ENCODE peak calls at places on chromosomes 16 and 17, in eight cellular contexts. One of them, this sample, is unnamed.

GRCh38 chr17:69607162-69607834 is 192.8 kb downstream of the MAP2K6 start:
- DNase-seq in kidney: peak; percentile 81
- DNase-seq in thyroid gland: peak; percentile 88
- DNase-seq in astrocyte of the spinal cord: peak; percentile 88
- DNase-seq in progenitor cell of endocrine pancreas: peak; percentile 22
- DNase-seq in AG04450: peak; percentile 71
- DNase-seq in RWPE2: no peak
- DNase-seq in choroid plexus epithelial cell: peak; percentile 91
- DNase-seq in this sample: peak; percentile 21

GRCh38 chr17:75152971-75153853 is 1.1 kb downstream of the JPT1 start:
- DNase-seq in RWPE2: peak; percentile 66
- DNase-seq in thyroid gland: peak; percentile 14
- DNase-seq in kidney: no peak
- DNase-seq in choroid plexus epithelial cell: peak; percentile 33
- DNase-seq in progenitor cell of endocrine pancreas: no peak
- DNase-seq in AG04450: no peak
- DNase-seq in astrocyte of the spinal cord: peak; percentile 29
- DNase-seq in this sample: peak; percentile 45

GRCh38 chr16:29312835-29313558 is 93.5 kb downstream of the NPIPB11 start:
- DNase-seq in RWPE2: no peak
- DNase-seq in thyroid gland: no peak
- DNase-seq in progenitor cell of endocrine pancreas: no peak
- DNase-seq in choroid plexus epithelial cell: peak; percentile 35
- DNase-seq in astrocyte of the spinal cord: peak; percentile 24
- DNase-seq in kidney: no peak
- DNase-seq in AG04450: no peak
- DNase-seq in this sample: no peak

GRCh38 chr16:85640254-85640558 is 27.1 kb downstream of the GSE1 start:
- DNase-seq in progenitor cell of endocrine pancreas: no peak
- DNase-seq in choroid plexus epithelial cell: no peak
- DNase-seq in kidney: no peak
- DNase-seq in AG04450: no peak
- DNase-seq in RWPE2: no peak
- DNase-seq in thyroid gland: no peak
- DNase-seq in astrocyte of the spinal cord: no peak
- DNase-seq in this sample: no peak

GRCh38 chr16:19601083-19601976 is 45.8 kb downstream of the VPS35L start:
- DNase-seq in RWPE2: no peak
- DNase-seq in choroid plexus epithelial cell: peak; percentile 70
- DNase-seq in AG04450: no peak
- DNase-seq in thyroid gland: peak; percentile 38
- DNase-seq in astrocyte of the spinal cord: peak; percentile 39
- DNase-seq in progenitor cell of endocrine pancreas: no peak
- DNase-seq in kidney: no peak
- DNase-seq in this sample: no peak

GRCh38 chr16:50296807-50297206 is 30.5 kb downstream of the ADCY7 start:
- DNase-seq in progenitor cell of endocrine pancreas: no peak
- DNase-seq in astrocyte of the spinal cord: no peak
- DNase-seq in AG04450: no peak
- DNase-seq in RWPE2: peak; percentile 60
- DNase-seq in choroid plexus epithelial cell: no peak
- DNase-seq in thyroid gland: no peak
- DNase-seq in kidney: peak; percentile 58
- DNase-seq in this sample: no peak

GRCh38 chr16:86092586-86093480 is 193.9 kb downstream of the IRF8 start:
- DNase-seq in thyroid gland: no peak
- DNase-seq in RWPE2: peak; percentile 44
- DNase-seq in AG04450: no peak
- DNase-seq in astrocyte of the spinal cord: no peak
- DNase-seq in progenitor cell of endocrine pancreas: no peak
- DNase-seq in choroid plexus epithelial cell: no peak
- DNase-seq in kidney: peak; percentile 43
- DNase-seq in this sample: no peak

GRCh38 chr16:58109330-58109729 is 19.9 kb downstream of the CFAP20 start:
- DNase-seq in choroid plexus epithelial cell: no peak
- DNase-seq in RWPE2: no peak
- DNase-seq in progenitor cell of endocrine pancreas: no peak
- DNase-seq in kidney: no peak
- DNase-seq in astrocyte of the spinal cord: no peak
- DNase-seq in thyroid gland: no peak
- DNase-seq in AG04450: no peak
- DNase-seq in this sample: no peak

GRCh38 chr17:75457047-75457654 is 716 bp downstream of the TMEM94 start:
- DNase-seq in AG04450: no peak
- DNase-seq in thyroid gland: peak; percentile 37
- DNase-seq in astrocyte of the spinal cord: peak; percentile 47
- DNase-seq in kidney: peak; percentile 81
- DNase-seq in choroid plexus epithelial cell: no peak
- DNase-seq in RWPE2: no peak
- DNase-seq in progenitor cell of endocrine pancreas: no peak
- DNase-seq in this sample: peak; percentile 71

GRCh38 chr16:48321307-48322036 is 63.7 kb downstream of the SIAH1 start:
- DNase-seq in AG04450: no peak
- DNase-seq in kidney: no peak
- DNase-seq in RWPE2: no peak
- DNase-seq in astrocyte of the spinal cord: peak; percentile 44
- DNase-seq in choroid plexus epithelial cell: peak; percentile 58
- DNase-seq in progenitor cell of endocrine pancreas: no peak
- DNase-seq in thyroid gland: no peak
- DNase-seq in this sample: no peak

GRCh38 chr16:48318630-48319029 is 66.6 kb downstream of the SIAH1 start:
- DNase-seq in astrocyte of the spinal cord: peak; percentile 82
- DNase-seq in progenitor cell of endocrine pancreas: no peak
- DNase-seq in kidney: no peak
- DNase-seq in AG04450: no peak
- DNase-seq in choroid plexus epithelial cell: peak; percentile 83
- DNase-seq in RWPE2: no peak
- DNase-seq in thyroid gland: peak; percentile 55
- DNase-seq in this sample: no peak

DNA sequence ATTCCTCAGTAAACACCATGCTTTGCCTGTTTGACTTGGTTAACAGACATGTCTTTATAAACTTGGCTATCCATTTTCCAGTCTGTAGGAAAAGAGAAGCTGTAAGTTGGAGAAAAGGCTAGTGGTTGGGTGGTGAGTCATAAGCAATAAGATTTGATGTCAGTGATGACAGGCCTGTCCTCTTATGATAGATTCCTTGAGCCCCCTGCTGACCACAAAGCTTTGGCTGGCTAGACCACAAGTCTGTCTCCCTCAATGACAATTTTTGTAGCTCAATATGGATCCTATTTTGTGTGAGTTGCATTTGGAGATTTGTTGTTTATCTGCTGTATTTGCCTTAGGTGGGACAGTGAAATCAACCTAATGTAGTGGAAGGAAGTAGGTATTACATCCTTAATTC is 67.6 kb downstream of the SIAH1 start:
- DNase-seq in choroid plexus epithelial cell: peak; percentile 87
- DNase-seq in thyroid gland: no peak
- DNase-seq in astrocyte of the spinal cord: peak; percentile 83
- DNase-seq in progenitor cell of endocrine pancreas: no peak
- DNase-seq in RWPE2: no peak
- DNase-seq in AG04450: no peak
- DNase-seq in kidney: no peak
- DNase-seq in this sample: no peak
- TF ChIP-seq CTCF in choroid plexus epithelial cell: peak; percentile 28
- TF ChIP-seq CTCF in thyroid gland: no peak
- TF ChIP-seq CTCF in astrocyte of the spinal cord: no peak
- TF ChIP-seq CTCF in progenitor cell of endocrine pancreas: no peak
- TF ChIP-seq CTCF in RWPE2: peak; percentile 38
- TF ChIP-seq CTCF in AG04450: peak; percentile 3
- TF ChIP-seq CTCF in kidney: no peak
- TF ChIP-seq CTCF in this sample: no peak

GRCh38 chr17:50272711-50273653 is 1.3 kb upstream of the TMEM92 start:
- DNase-seq in astrocyte of the spinal cord: peak; percentile 61
- DNase-seq in kidney: peak; percentile 83
- DNase-seq in thyroid gland: peak; percentile 14
- DNase-seq in progenitor cell of endocrine pancreas: peak; percentile 78
- DNase-seq in AG04450: no peak
- DNase-seq in choroid plexus epithelial cell: peak; percentile 64
- DNase-seq in RWPE2: peak; percentile 50
- DNase-seq in this sample: peak; percentile 79
- TF ChIP-seq CTCF in astrocyte of the spinal cord: peak; percentile 64
- TF ChIP-seq CTCF in kidney: peak; percentile 69
- TF ChIP-seq CTCF in thyroid gland: peak; percentile 92
- TF ChIP-seq CTCF in progenitor cell of endocrine pancreas: peak; percentile 97
- TF ChIP-seq CTCF in AG04450: peak; percentile 56
- TF ChIP-seq CTCF in choroid plexus epithelial cell: peak; percentile 46
- TF ChIP-seq CTCF in RWPE2: peak; percentile 97
- TF ChIP-seq CTCF in this sample: peak; percentile 95

GRCh38 chr16:9113707-9114106 is 22.3 kb downstream of the HAPSTR1 start:
- DNase-seq in progenitor cell of endocrine pancreas: no peak
- DNase-seq in choroid plexus epithelial cell: no peak
- DNase-seq in astrocyte of the spinal cord: no peak
- DNase-seq in AG04450: no peak
- DNase-seq in RWPE2: no peak
- DNase-seq in thyroid gland: no peak
- DNase-seq in kidney: no peak
- DNase-seq in this sample: no peak

GRCh38 chr16:9114112-9114511 is 22.7 kb downstream of the HAPSTR1 start:
- DNase-seq in astrocyte of the spinal cord: no peak
- DNase-seq in kidney: no peak
- DNase-seq in RWPE2: no peak
- DNase-seq in AG04450: no peak
- DNase-seq in progenitor cell of endocrine pancreas: no peak
- DNase-seq in choroid plexus epithelial cell: no peak
- DNase-seq in thyroid gland: no peak
- DNase-seq in this sample: no peak

GRCh38 chr16:9115277-9115676 is 23.8 kb downstream of the HAPSTR1 start:
- DNase-seq in RWPE2: no peak
- DNase-seq in astrocyte of the spinal cord: peak; percentile 22
- DNase-seq in progenitor cell of endocrine pancreas: no peak
- DNase-seq in choroid plexus epithelial cell: no peak
- DNase-seq in thyroid gland: no peak
- DNase-seq in kidney: no peak
- DNase-seq in AG04450: no peak
- DNase-seq in this sample: no peak

GRCh38 chr16:9116141-9116540 is 24.7 kb downstream of the HAPSTR1 start:
- DNase-seq in RWPE2: no peak
- DNase-seq in AG04450: no peak
- DNase-seq in progenitor cell of endocrine pancreas: no peak
- DNase-seq in astrocyte of the spinal cord: no peak
- DNase-seq in choroid plexus epithelial cell: no peak
- DNase-seq in thyroid gland: no peak
- DNase-seq in kidney: no peak
- DNase-seq in this sample: no peak

GRCh38 chr16:9114842-9115241 is 23.4 kb downstream of the HAPSTR1 start:
- DNase-seq in progenitor cell of endocrine pancreas: no peak
- DNase-seq in astrocyte of the spinal cord: no peak
- DNase-seq in AG04450: no peak
- DNase-seq in thyroid gland: no peak
- DNase-seq in choroid plexus epithelial cell: no peak
- DNase-seq in RWPE2: no peak
- DNase-seq in kidney: no peak
- DNase-seq in this sample: no peak
- TF ChIP-seq CTCF in progenitor cell of endocrine pancreas: no peak
- TF ChIP-seq CTCF in astrocyte of the spinal cord: no peak
- TF ChIP-seq CTCF in AG04450: no peak
- TF ChIP-seq CTCF in thyroid gland: no peak
- TF ChIP-seq CTCF in choroid plexus epithelial cell: peak; percentile 21
- TF ChIP-seq CTCF in RWPE2: no peak
- TF ChIP-seq CTCF in kidney: no peak
- TF ChIP-seq CTCF in this sample: no peak

GRCh38 chr17:50602514-50603235 is 32.0 kb upstream of the ABCC3 start:
- DNase-seq in thyroid gland: no peak
- DNase-seq in AG04450: no peak
- DNase-seq in kidney: no peak
- DNase-seq in astrocyte of the spinal cord: no peak
- DNase-seq in progenitor cell of endocrine pancreas: no peak
- DNase-seq in choroid plexus epithelial cell: no peak
- DNase-seq in RWPE2: no peak
- DNase-seq in this sample: no peak

GRCh38 chr17:50604470-50604869 is 30.2 kb upstream of the ABCC3 start:
- DNase-seq in astrocyte of the spinal cord: peak; percentile 52
- DNase-seq in RWPE2: no peak
- DNase-seq in progenitor cell of endocrine pancreas: no peak
- DNase-seq in AG04450: no peak
- DNase-seq in thyroid gland: peak; percentile 72
- DNase-seq in choroid plexus epithelial cell: peak; percentile 46
- DNase-seq in kidney: peak; percentile 88
- DNase-seq in this sample: peak; percentile 90

GRCh38 chr17:50605434-50605833 is 29.2 kb upstream of the ABCC3 start:
- DNase-seq in RWPE2: no peak
- DNase-seq in astrocyte of the spinal cord: no peak
- DNase-seq in kidney: no peak
- DNase-seq in choroid plexus epithelial cell: no peak
- DNase-seq in progenitor cell of endocrine pancreas: no peak
- DNase-seq in thyroid gland: no peak
- DNase-seq in AG04450: no peak
- DNase-seq in this sample: no peak

GRCh38 chr17:50601789-50602375 is 32.8 kb upstream of the ABCC3 start:
- DNase-seq in choroid plexus epithelial cell: no peak
- DNase-seq in kidney: no peak
- DNase-seq in progenitor cell of endocrine pancreas: no peak
- DNase-seq in thyroid gland: no peak
- DNase-seq in AG04450: no peak
- DNase-seq in RWPE2: no peak
- DNase-seq in astrocyte of the spinal cord: no peak
- DNase-seq in this sample: no peak

GRCh38 chr17:50603340-50603739 is 31.3 kb upstream of the ABCC3 start:
- DNase-seq in progenitor cell of endocrine pancreas: no peak
- DNase-seq in choroid plexus epithelial cell: no peak
- DNase-seq in AG04450: no peak
- DNase-seq in RWPE2: no peak
- DNase-seq in astrocyte of the spinal cord: no peak
- DNase-seq in kidney: no peak
- DNase-seq in thyroid gland: no peak
- DNase-seq in this sample: no peak
- TF ChIP-seq CTCF in progenitor cell of endocrine pancreas: peak; percentile 44
- TF ChIP-seq CTCF in choroid plexus epithelial cell: peak; percentile 5
- TF ChIP-seq CTCF in AG04450: peak; percentile 19
- TF ChIP-seq CTCF in RWPE2: no peak
- TF ChIP-seq CTCF in astrocyte of the spinal cord: peak; percentile 14
- TF ChIP-seq CTCF in kidney: no peak
- TF ChIP-seq CTCF in thyroid gland: no peak
- TF ChIP-seq CTCF in this sample: no peak

GRCh38 chr16:72664480-72665408 is 383.2 kb downstream of the ZFHX3 start:
- DNase-seq in kidney: peak; percentile 97
- DNase-seq in RWPE2: peak; percentile 95
- DNase-seq in thyroid gland: peak; percentile 97
- DNase-seq in astrocyte of the spinal cord: peak; percentile 99
- DNase-seq in AG04450: peak; percentile 97
- DNase-seq in choroid plexus epithelial cell: peak; percentile 100
- DNase-seq in progenitor cell of endocrine pancreas: peak; percentile 91
- DNase-seq in this sample: peak; percentile 92
- TF ChIP-seq CTCF in kidney: no peak
- TF ChIP-seq CTCF in RWPE2: no peak
- TF ChIP-seq CTCF in thyroid gland: no peak
- TF ChIP-seq CTCF in astrocyte of the spinal cord: no peak
- TF ChIP-seq CTCF in AG04450: no peak
- TF ChIP-seq CTCF in choroid plexus epithelial cell: peak; percentile 23
- TF ChIP-seq CTCF in progenitor cell of endocrine pancreas: no peak
- TF ChIP-seq CTCF in this sample: no peak

GRCh38 chr16:14472357-14472756 is 157.7 kb downstream of the PARN start:
- DNase-seq in AG04450: no peak
- DNase-seq in choroid plexus epithelial cell: no peak
- DNase-seq in astrocyte of the spinal cord: no peak
- DNase-seq in RWPE2: no peak
- DNase-seq in thyroid gland: no peak
- DNase-seq in kidney: no peak
- DNase-seq in progenitor cell of endocrine pancreas: no peak
- DNase-seq in this sample: no peak
- TF ChIP-seq CTCF in AG04450: no peak
- TF ChIP-seq CTCF in choroid plexus epithelial cell: no peak
- TF ChIP-seq CTCF in astrocyte of the spinal cord: no peak
- TF ChIP-seq CTCF in RWPE2: no peak
- TF ChIP-seq CTCF in thyroid gland: no peak
- TF ChIP-seq CTCF in kidney: no peak
- TF ChIP-seq CTCF in progenitor cell of endocrine pancreas: no peak
- TF ChIP-seq CTCF in this sample: no peak

This sample was measured in mesothelial cell of epicardium.